ENCODE peak calls at places on chromosome 12, in eight cellular contexts. One of them, this sample, is unnamed.
A peak's percentile ranks its signal among the peaks of the same experiment; 100 is the strongest.

GRCh38 chr12:50922820-50923219 is 29.5 kb upstream of the HIGD1C start:
- DNase-seq in right lobe of liver: no peak
- DNase-seq in ovary: no peak
- DNase-seq in tibial nerve: no peak
- DNase-seq in adrenal gland: no peak
- DNase-seq in testis: no peak
- DNase-seq in body of pancreas: peak; percentile 17
- DNase-seq in uterus: peak; percentile 75
- DNase-seq in this sample: no peak

GRCh38 chr12:6647083-6647604 is at the start of gene ACRBP:
- DNase-seq in ovary: peak; percentile 85
- DNase-seq in adrenal gland: peak; percentile 85
- DNase-seq in testis: peak; percentile 74
- DNase-seq in body of pancreas: peak; percentile 86
- DNase-seq in uterus: peak; percentile 73
- DNase-seq in tibial nerve: peak; percentile 58
- DNase-seq in right lobe of liver: peak; percentile 73
- DNase-seq in this sample: peak; percentile 87

GRCh38 chr12:94640134-94640928 is 10.0 kb downstream of the TMCC3 start:
- DNase-seq in ovary: no peak
- DNase-seq in body of pancreas: peak; percentile 63
- DNase-seq in adrenal gland: peak; percentile 57
- DNase-seq in tibial nerve: peak; percentile 39
- DNase-seq in right lobe of liver: no peak
- DNase-seq in uterus: no peak
- DNase-seq in testis: no peak
- DNase-seq in this sample: no peak

GRCh38 chr12:122024132-122024785 is 2.6 kb downstream of the BCL7A start:
- DNase-seq in body of pancreas: peak; percentile 54
- DNase-seq in testis: peak; percentile 29
- DNase-seq in uterus: no peak
- DNase-seq in tibial nerve: no peak
- DNase-seq in adrenal gland: no peak
- DNase-seq in ovary: no peak
- DNase-seq in right lobe of liver: no peak
- DNase-seq in this sample: no peak

GRCh38 chr12:48542300-48542928 is 17.0 kb downstream of the OR8S1 start:
- DNase-seq in right lobe of liver: no peak
- DNase-seq in uterus: no peak
- DNase-seq in testis: no peak
- DNase-seq in body of pancreas: peak; percentile 10
- DNase-seq in tibial nerve: no peak
- DNase-seq in adrenal gland: peak; percentile 62
- DNase-seq in ovary: no peak
- DNase-seq in this sample: no peak

GRCh38 chr12:107446476-107446875 is 239.1 kb upstream of the PWP1 start:
- DNase-seq in testis: no peak
- DNase-seq in right lobe of liver: no peak
- DNase-seq in tibial nerve: no peak
- DNase-seq in uterus: no peak
- DNase-seq in body of pancreas: no peak
- DNase-seq in ovary: no peak
- DNase-seq in adrenal gland: no peak
- DNase-seq in this sample: no peak

GRCh38 chr12:95102916-95103671 is 29.7 kb upstream of the NR2C1 start:
- DNase-seq in uterus: no peak
- DNase-seq in testis: no peak
- DNase-seq in ovary: no peak
- DNase-seq in right lobe of liver: no peak
- DNase-seq in tibial nerve: no peak
- DNase-seq in adrenal gland: no peak
- DNase-seq in body of pancreas: no peak
- DNase-seq in this sample: no peak

GRCh38 chr12:54370218-54370730 is 6.0 kb upstream of the GPR84 start:
- DNase-seq in adrenal gland: peak; percentile 85
- DNase-seq in uterus: peak; percentile 80
- DNase-seq in ovary: peak; percentile 90
- DNase-seq in right lobe of liver: peak; percentile 63
- DNase-seq in body of pancreas: peak; percentile 71
- DNase-seq in testis: peak; percentile 78
- DNase-seq in tibial nerve: peak; percentile 59
- DNase-seq in this sample: peak; percentile 88

GRCh38 chr12:49201595-49202295 is 12.9 kb upstream of the TUBA1A start:
- DNase-seq in adrenal gland: peak; percentile 78
- DNase-seq in right lobe of liver: no peak
- DNase-seq in testis: no peak
- DNase-seq in body of pancreas: peak; percentile 32
- DNase-seq in ovary: no peak
- DNase-seq in uterus: peak; percentile 54
- DNase-seq in tibial nerve: no peak
- DNase-seq in this sample: no peak

GRCh38 chr12:112409064-112409905 is at the start of gene RPL6:
- DNase-seq in uterus: peak; percentile 84
- DNase-seq in testis: peak; percentile 94
- DNase-seq in body of pancreas: peak; percentile 90
- DNase-seq in tibial nerve: peak; percentile 83
- DNase-seq in adrenal gland: peak; percentile 93
- DNase-seq in right lobe of liver: peak; percentile 82
- DNase-seq in ovary: peak; percentile 79
- DNase-seq in this sample: peak; percentile 85
- TF ChIP-seq POLR2A in uterus: peak; percentile 69
- TF ChIP-seq POLR2A in testis: peak; percentile 55
- TF ChIP-seq POLR2A in body of pancreas: peak; percentile 90
- TF ChIP-seq POLR2A in tibial nerve: peak; percentile 88
- TF ChIP-seq POLR2A in adrenal gland: peak; percentile 83
- TF ChIP-seq POLR2A in right lobe of liver: peak; percentile 83
- TF ChIP-seq POLR2A in ovary: peak; percentile 81
- TF ChIP-seq POLR2A in this sample: peak; percentile 78

DNA sequence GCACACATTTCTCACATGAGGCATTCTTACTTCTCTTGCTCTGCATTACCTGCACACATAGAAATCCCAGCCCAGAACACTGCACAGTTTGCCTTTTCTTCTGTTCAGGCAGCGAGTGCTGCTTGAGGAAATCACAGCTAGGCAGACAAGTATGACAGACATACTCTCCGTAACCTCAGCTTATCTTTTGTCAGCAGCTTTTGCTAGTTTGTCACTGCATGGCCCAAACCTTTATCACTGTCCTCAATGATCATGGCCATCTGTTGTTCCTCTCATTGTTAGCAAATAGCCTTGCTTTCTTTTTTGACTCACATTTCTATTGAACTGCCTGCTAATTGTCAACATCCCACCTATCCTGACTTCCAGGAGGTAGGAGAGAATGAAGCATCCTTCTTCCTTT is 5.3 kb downstream of the ZNF10 start:
- DNase-seq in tibial nerve: no peak
- DNase-seq in uterus: no peak
- DNase-seq in body of pancreas: no peak
- DNase-seq in adrenal gland: no peak
- DNase-seq in testis: no peak
- DNase-seq in ovary: no peak
- DNase-seq in right lobe of liver: no peak
- DNase-seq in this sample: no peak
- H3K9me3 ChIP-seq in tibial nerve: peaks cover 72% of the 10 kb centered on the region
- H3K9me3 ChIP-seq in uterus: peaks cover 11% of the 10 kb centered on the region
- H3K9me3 ChIP-seq in body of pancreas: no peaks in the 10 kb centered on the region
- H3K9me3 ChIP-seq in adrenal gland: peaks cover 4% of the 10 kb centered on the region
- H3K9me3 ChIP-seq in testis: no peaks in the 10 kb centered on the region
- H3K9me3 ChIP-seq in ovary: no peaks in the 10 kb centered on the region
- H3K9me3 ChIP-seq in right lobe of liver: no peaks in the 10 kb centered on the region
- H3K9me3 ChIP-seq in this sample: peaks cover 36% of the 10 kb centered on the region

GRCh38 chr12:59861635-59862034 is 265.8 kb downstream of the SLC16A7 start:
- DNase-seq in adrenal gland: no peak
- DNase-seq in testis: no peak
- DNase-seq in body of pancreas: no peak
- DNase-seq in tibial nerve: no peak
- DNase-seq in ovary: no peak
- DNase-seq in right lobe of liver: no peak
- DNase-seq in uterus: no peak
- DNase-seq in this sample: no peak
- H3K27me3 ChIP-seq in adrenal gland: no peaks in the 10 kb centered on the region
- H3K27me3 ChIP-seq in testis: no peaks in the 10 kb centered on the region
- H3K27me3 ChIP-seq in body of pancreas: no peaks in the 10 kb centered on the region
- H3K27me3 ChIP-seq in tibial nerve: no peaks in the 10 kb centered on the region
- H3K27me3 ChIP-seq in ovary: no peaks in the 10 kb centered on the region
- H3K27me3 ChIP-seq in right lobe of liver: no peaks in the 10 kb centered on the region
- H3K27me3 ChIP-seq in uterus: no peaks in the 10 kb centered on the region
- H3K27me3 ChIP-seq in this sample: no peaks in the 10 kb centered on the region

GRCh38 chr12:67832155-67832554 is 157.1 kb upstream of the IFNG-AS1 start:
- DNase-seq in body of pancreas: no peak
- DNase-seq in right lobe of liver: no peak
- DNase-seq in adrenal gland: no peak
- DNase-seq in testis: no peak
- DNase-seq in tibial nerve: no peak
- DNase-seq in ovary: no peak
- DNase-seq in uterus: no peak
- DNase-seq in this sample: no peak

GRCh38 chr12:67829873-67830272 is 159.4 kb upstream of the IFNG-AS1 start:
- DNase-seq in uterus: no peak
- DNase-seq in adrenal gland: no peak
- DNase-seq in ovary: no peak
- DNase-seq in testis: no peak
- DNase-seq in body of pancreas: no peak
- DNase-seq in right lobe of liver: no peak
- DNase-seq in tibial nerve: no peak
- DNase-seq in this sample: no peak

GRCh38 chr12:67826148-67826547 is 163.1 kb upstream of the IFNG-AS1 start:
- DNase-seq in uterus: no peak
- DNase-seq in tibial nerve: no peak
- DNase-seq in body of pancreas: no peak
- DNase-seq in testis: no peak
- DNase-seq in ovary: no peak
- DNase-seq in right lobe of liver: no peak
- DNase-seq in adrenal gland: no peak
- DNase-seq in this sample: no peak

GRCh38 chr12:67826946-67827719 is 162.1 kb upstream of the IFNG-AS1 start:
- DNase-seq in tibial nerve: no peak
- DNase-seq in ovary: no peak
- DNase-seq in right lobe of liver: no peak
- DNase-seq in testis: no peak
- DNase-seq in adrenal gland: no peak
- DNase-seq in uterus: no peak
- DNase-seq in body of pancreas: no peak
- DNase-seq in this sample: no peak

GRCh38 chr12:67827820-67828383 is 161.3 kb upstream of the IFNG-AS1 start:
- DNase-seq in testis: no peak
- DNase-seq in uterus: peak; percentile 74
- DNase-seq in body of pancreas: peak; percentile 30
- DNase-seq in adrenal gland: peak; percentile 67
- DNase-seq in ovary: no peak
- DNase-seq in tibial nerve: peak; percentile 33
- DNase-seq in right lobe of liver: no peak
- DNase-seq in this sample: no peak
- TF ChIP-seq POLR2A in testis: no peak
- TF ChIP-seq POLR2A in uterus: peak; percentile 23
- TF ChIP-seq POLR2A in body of pancreas: no peak
- TF ChIP-seq POLR2A in adrenal gland: peak; percentile 42
- TF ChIP-seq POLR2A in ovary: no peak
- TF ChIP-seq POLR2A in tibial nerve: no peak
- TF ChIP-seq POLR2A in right lobe of liver: no peak
- TF ChIP-seq POLR2A in this sample: no peak